ENCODE peak calls at places on chromosome 13, in five cellular contexts. One of them, this sample, is unnamed.

GRCh38 chr13:70732611-70733010 is 624.4 kb upstream of the KLHL1 start:
- DNase-seq in posterior cingulate gyrus: no peak
- DNase-seq in heart right ventricle: no peak
- DNase-seq in GM03348: no peak
- DNase-seq in fibroblast of gingiva: no peak
- DNase-seq in this sample: no peak

GRCh38 chr13:42453091-42453645 is 120.8 kb upstream of the TNFSF11 start:
- DNase-seq in posterior cingulate gyrus: no peak
- DNase-seq in heart right ventricle: no peak
- DNase-seq in GM03348: no peak
- DNase-seq in fibroblast of gingiva: no peak
- DNase-seq in this sample: no peak

GRCh38 chr13:69959041-69959440 is 148.6 kb upstream of the ATXN8OS start:
- DNase-seq in posterior cingulate gyrus: no peak
- DNase-seq in heart right ventricle: no peak
- DNase-seq in GM03348: no peak
- DNase-seq in fibroblast of gingiva: no peak
- DNase-seq in this sample: no peak

GRCh38 chr13:52371736-52372247 is 34.2 kb downstream of the THSD1 start:
- DNase-seq in posterior cingulate gyrus: no peak
- DNase-seq in heart right ventricle: no peak
- DNase-seq in GM03348: peak
- DNase-seq in fibroblast of gingiva: no peak
- DNase-seq in this sample: peak

GRCh38 chr13:64675256-64675892 is 2554.8 kb downstream of the PCDH9 start:
- DNase-seq in posterior cingulate gyrus: no peak
- DNase-seq in heart right ventricle: no peak
- DNase-seq in GM03348: peak
- DNase-seq in fibroblast of gingiva: peak
- DNase-seq in this sample: peak

GRCh38 chr13:77981191-77981925 is 62.7 kb upstream of the EDNRB start:
- DNase-seq in posterior cingulate gyrus: no peak
- DNase-seq in heart right ventricle: no peak
- DNase-seq in GM03348: no peak
- DNase-seq in fibroblast of gingiva: peak
- DNase-seq in this sample: peak

GRCh38 chr13:86792153-86792651 is 879.0 kb upstream of the SLITRK5 start:
- DNase-seq in posterior cingulate gyrus: no peak
- DNase-seq in heart right ventricle: no peak
- DNase-seq in GM03348: no peak
- DNase-seq in fibroblast of gingiva: no peak
- DNase-seq in this sample: no peak

GRCh38 chr13:113453962-113454361 is 674 bp upstream of the ADPRHL1 start:
- DNase-seq in posterior cingulate gyrus: no peak
- DNase-seq in heart right ventricle: no peak
- DNase-seq in GM03348: no peak
- DNase-seq in fibroblast of gingiva: peak
- DNase-seq in this sample: no peak

GRCh38 chr13:112702341-112702982 is 12.6 kb downstream of the ATP11A start:
- DNase-seq in posterior cingulate gyrus: no peak
- DNase-seq in heart right ventricle: no peak
- DNase-seq in GM03348: no peak
- DNase-seq in fibroblast of gingiva: no peak
- DNase-seq in this sample: no peak

GRCh38 chr13:19597523-19597922 is 35.9 kb upstream of the MPHOSPH8 start:
- DNase-seq in posterior cingulate gyrus: no peak
- DNase-seq in heart right ventricle: no peak
- DNase-seq in GM03348: no peak
- DNase-seq in fibroblast of gingiva: no peak
- DNase-seq in this sample: peak